ENCODE peak calls at places on chromosome 10, in five cellular contexts. One of them, this sample, is unnamed.

GRCh38 chr10:63921932-63922713 is 400.9 kb downstream of the REEP3 start:
- DNase-seq in AG04450: no peak
- DNase-seq in heart right ventricle: no peak
- DNase-seq in RWPE1: no peak
- DNase-seq in NCI-H2081: no peak
- DNase-seq in this sample: no peak

GRCh38 chr10:47207894-47208469 is 92.0 kb upstream of the GDF10 start:
- DNase-seq in AG04450: no peak
- DNase-seq in heart right ventricle: no peak
- DNase-seq in RWPE1: no peak
- DNase-seq in NCI-H2081: no peak
- DNase-seq in this sample: no peak

GRCh38 chr10:13526952-13527863 is 1.6 kb downstream of the BEND7 start:
- DNase-seq in AG04450: no peak
- DNase-seq in heart right ventricle: no peak
- DNase-seq in RWPE1: peak; percentile 82
- DNase-seq in NCI-H2081: no peak
- DNase-seq in this sample: no peak

GRCh38 chr10:117631276-117632151 is 89.0 kb downstream of the EMX2 start:
- DNase-seq in AG04450: no peak
- DNase-seq in heart right ventricle: peak; percentile 58
- DNase-seq in RWPE1: no peak
- DNase-seq in NCI-H2081: no peak
- DNase-seq in this sample: no peak

GRCh38 chr10:85280014-85280413 is 951.6 kb downstream of the CCSER2 start:
- DNase-seq in AG04450: no peak
- DNase-seq in heart right ventricle: no peak
- DNase-seq in RWPE1: no peak
- DNase-seq in NCI-H2081: no peak
- DNase-seq in this sample: no peak

GRCh38 chr10:89555688-89556445 is 20.5 kb upstream of the SLC16A12 start:
- DNase-seq in AG04450: no peak
- DNase-seq in heart right ventricle: no peak
- DNase-seq in RWPE1: no peak
- DNase-seq in NCI-H2081: no peak
- DNase-seq in this sample: no peak

GRCh38 chr10:5550621-5551530 is 26.1 kb downstream of the CALML3 start:
- DNase-seq in AG04450: no peak
- DNase-seq in heart right ventricle: no peak
- DNase-seq in RWPE1: no peak
- DNase-seq in NCI-H2081: no peak
- DNase-seq in this sample: no peak

GRCh38 chr10:43254199-43254730 is 12.6 kb downstream of the RASGEF1A start:
- DNase-seq in AG04450: no peak
- DNase-seq in heart right ventricle: no peak
- DNase-seq in RWPE1: no peak
- DNase-seq in NCI-H2081: no peak
- DNase-seq in this sample: no peak

GRCh38 chr10:97888641-97889262 is 39.1 kb downstream of the GOLGA7B start:
- DNase-seq in AG04450: no peak
- DNase-seq in heart right ventricle: no peak
- DNase-seq in RWPE1: peak; percentile 96
- DNase-seq in NCI-H2081: peak; percentile 34
- DNase-seq in this sample: no peak

GRCh38 chr10:20521186-20521585 is 375.9 kb downstream of the NEBL start:
- DNase-seq in AG04450: no peak
- DNase-seq in heart right ventricle: no peak
- DNase-seq in RWPE1: no peak
- DNase-seq in NCI-H2081: no peak
- DNase-seq in this sample: no peak

GRCh38 chr10:86262671-86263165 is 103.9 kb downstream of the GRID1 start:
- DNase-seq in AG04450: no peak
- DNase-seq in heart right ventricle: no peak
- DNase-seq in RWPE1: no peak
- DNase-seq in NCI-H2081: no peak
- DNase-seq in this sample: no peak

GRCh38 chr10:73376679-73377078 is 18.0 kb upstream of the CFAP70 start:
- DNase-seq in AG04450: no peak
- DNase-seq in heart right ventricle: no peak
- DNase-seq in RWPE1: no peak
- DNase-seq in NCI-H2081: no peak
- DNase-seq in this sample: no peak

GRCh38 chr10:68558478-68558877 is 1.7 kb upstream of the TET1 start:
- DNase-seq in AG04450: no peak
- DNase-seq in heart right ventricle: no peak
- DNase-seq in RWPE1: no peak
- DNase-seq in NCI-H2081: no peak
- DNase-seq in this sample: no peak

GRCh38 chr10:77555591-77556212 is 81.9 kb downstream of the KCNMA1 start:
- DNase-seq in AG04450: no peak
- DNase-seq in heart right ventricle: no peak
- DNase-seq in RWPE1: no peak
- DNase-seq in NCI-H2081: no peak
- DNase-seq in this sample: no peak

GRCh38 chr10:132538031-132538789 is 623 bp downstream of the INPP5A start:
- DNase-seq in AG04450: no peak
- DNase-seq in heart right ventricle: no peak
- DNase-seq in RWPE1: no peak
- DNase-seq in NCI-H2081: no peak
- DNase-seq in this sample: no peak

GRCh38 chr10:132186488-132187413 is at the start of gene DPYSL4:
- DNase-seq in AG04450: no peak
- DNase-seq in heart right ventricle: no peak
- DNase-seq in RWPE1: peak; percentile 82
- DNase-seq in NCI-H2081: no peak
- DNase-seq in this sample: no peak

GRCh38 chr10:29648983-29649268 is 14.2 kb upstream of the SVIL start:
- DNase-seq in AG04450: no peak
- DNase-seq in heart right ventricle: no peak
- DNase-seq in RWPE1: no peak
- DNase-seq in NCI-H2081: no peak
- DNase-seq in this sample: no peak

GRCh38 chr10:21494221-21495001 is 31.1 kb downstream of the SKIDA1 start:
- DNase-seq in AG04450: no peak
- DNase-seq in heart right ventricle: peak; percentile 52
- DNase-seq in RWPE1: no peak
- DNase-seq in NCI-H2081: no peak
- DNase-seq in this sample: no peak

GRCh38 chr10:102322914-102323313 is 72.6 kb upstream of the NFKB2 start:
- DNase-seq in AG04450: no peak
- DNase-seq in heart right ventricle: no peak
- DNase-seq in RWPE1: no peak
- DNase-seq in NCI-H2081: no peak
- DNase-seq in this sample: peak; percentile 1

GRCh38 chr10:80473096-80473657 is 19.1 kb downstream of the TSPAN14 start:
- DNase-seq in AG04450: no peak
- DNase-seq in heart right ventricle: no peak
- DNase-seq in RWPE1: no peak
- DNase-seq in NCI-H2081: no peak
- DNase-seq in this sample: no peak

GRCh38 chr10:88835095-88835909 is 16.3 kb downstream of the ANKRD22 start:
- DNase-seq in AG04450: peak; percentile 75
- DNase-seq in heart right ventricle: peak; percentile 85
- DNase-seq in RWPE1: peak; percentile 80
- DNase-seq in NCI-H2081: peak; percentile 67
- DNase-seq in this sample: peak; percentile 72

GRCh38 chr10:76282122-76283030 is 851.0 kb downstream of the LRMDA start:
- DNase-seq in AG04450: peak; percentile 65
- DNase-seq in heart right ventricle: no peak
- DNase-seq in RWPE1: no peak
- DNase-seq in NCI-H2081: peak; percentile 78
- DNase-seq in this sample: no peak

GRCh38 chr10:109912335-109913282 is 10.7 kb downstream of the XPNPEP1 start:
- DNase-seq in AG04450: peak; percentile 49
- DNase-seq in heart right ventricle: no peak
- DNase-seq in RWPE1: peak; percentile 89
- DNase-seq in NCI-H2081: peak; percentile 62
- DNase-seq in this sample: no peak

GRCh38 chr10:62217683-62218082 is 51.0 kb downstream of the RTKN2 start:
- DNase-seq in AG04450: no peak
- DNase-seq in heart right ventricle: no peak
- DNase-seq in RWPE1: no peak
- DNase-seq in NCI-H2081: no peak
- DNase-seq in this sample: no peak